ENCODE peak calls at places on chromosomes 4 and X, in six cellular contexts. D, G, Y, L, H and C are unnamed samples.

GRCh38 chr4:25103423-25103822 is 56.8 kb downstream of the SEPSECS start:
- DNase-seq in D (no peak), G (no peak), Y (no peak), L (no peak), H (no peak), C (no peak)

GRCh38 chr4:175805863-175806262 is 6.2 kb downstream of the GPM6A start:
- DNase-seq in D (no peak), G (no peak), Y (no peak), L (no peak), H (no peak), C (no peak)

GRCh38 chr4:139833131-139833930 is 167.7 kb downstream of the MGST2 start:
- DNase-seq in D (no peak), G (peak; percentile 59), Y (peak; percentile 65), L (no peak), H (no peak), C (no peak)

GRCh38 chr4:186144180-186144579 is 39.7 kb downstream of the FAM149A start:
- DNase-seq in D (no peak), G (peak; percentile 69), Y (peak; percentile 53), L (peak; percentile 62), H (peak; percentile 61), C (peak; percentile 16)

GRCh38 chr4:94507708-94508107 is 56.0 kb downstream of the PDLIM5 start:
- DNase-seq in D (peak; percentile 82), G (peak; percentile 94), Y (no peak), L (peak; percentile 62), H (no peak), C (peak; percentile 78)

GRCh38 chr4:25769251-25769650 is 93.5 kb downstream of the SEL1L3 start:
- DNase-seq in D (no peak), G (peak; percentile 35), Y (no peak), L (no peak), H (no peak), C (no peak)

GRCh38 chr4:80309301-80310004 is 26.1 kb upstream of the CFAP299 start:
- DNase-seq in D (no peak), G (peak; percentile 97), Y (no peak), L (no peak), H (no peak), C (peak; percentile 77)

GRCh38 chr4:177250056-177250696 is 59.5 kb upstream of the NEIL3 start:
- DNase-seq in D (peak; percentile 59), G (peak; percentile 79), Y (peak; percentile 84), L (peak; percentile 87), H (no peak), C (peak; percentile 69)

GRCh38 chrX:138534410-138534809 is 177.1 kb downstream of the FGF13 start:
- DNase-seq in D (no peak), G (no peak), Y (no peak), L (no peak), H (no peak), C (no peak)

GRCh38 chr4:186227221-186227620 is at the start of gene KLKB1:
- DNase-seq in D (no peak), G (no peak), Y (no peak), L (peak; percentile 48), H (no peak), C (no peak)

GRCh38 chrX:135086197-135086854 is 34.0 kb downstream of the ETDB start:
- DNase-seq in D (peak; percentile 63), G (peak; percentile 78), Y (peak; percentile 82), L (peak; percentile 80), H (peak; percentile 83), C (peak; percentile 84)

GRCh38 chr4:88147799-88148217 is 10.6 kb downstream of the ABCG2 start:
- DNase-seq in D (no peak), G (no peak), Y (peak; percentile 30), L (peak; percentile 55), H (no peak), C (peak; percentile 31)

GRCh38 chr4:14254806-14255445 is 627.4 kb upstream of the BOD1L1 start:
- DNase-seq in D (no peak), G (no peak), Y (no peak), L (no peak), H (no peak), C (no peak)

GRCh38 chr4:175092114-175092513 is 174.0 kb downstream of the ADAM29 start:
- DNase-seq in D (no peak), G (no peak), Y (no peak), L (no peak), H (no peak), C (no peak)

GRCh38 chr4:72319596-72319995 is 249.4 kb downstream of the ADAMTS3 start:
- DNase-seq in D (no peak), G (peak; percentile 92), Y (no peak), L (no peak), H (no peak), C (peak; percentile 97)

GRCh38 chr4:85175190-85175589 is 208.7 kb upstream of the WDFY3 start:
- DNase-seq in D (no peak), G (no peak), Y (no peak), L (no peak), H (no peak), C (no peak)

GRCh38 chr4:89579776-89580175 is 257.2 kb downstream of the SNCA start:
- DNase-seq in D (no peak), G (no peak), Y (no peak), L (peak; percentile 23), H (no peak), C (no peak)

GRCh38 chr4:11748169-11748872 is 319.6 kb upstream of the HS3ST1 start:
- DNase-seq in D (peak; percentile 83), G (no peak), Y (no peak), L (peak; percentile 53), H (no peak), C (peak; percentile 76)

GRCh38 chr4:16192067-16192466 is 34.2 kb downstream of the TAPT1 start:
- DNase-seq in D (no peak), G (no peak), Y (no peak), L (no peak), H (no peak), C (no peak)

GRCh38 chrX:128781506-128781905 is 729.3 kb upstream of the ACTRT1 start:
- DNase-seq in D (no peak), G (no peak), Y (peak; percentile 59), L (peak; percentile 49), H (peak; percentile 43), C (peak; percentile 46)

GRCh38 chr4:59759082-59759825 is 1440.9 kb upstream of the ADGRL3 start:
- DNase-seq in D (no peak), G (no peak), Y (no peak), L (no peak), H (no peak), C (no peak)

GRCh38 chr4:186017801-186018200 is 51.2 kb upstream of the TLR3 start:
- DNase-seq in D (no peak), G (no peak), Y (no peak), L (no peak), H (no peak), C (no peak)

GRCh38 chr4:185735887-185736286 is 76.1 kb downstream of the SORBS2 start:
- DNase-seq in D (no peak), G (no peak), Y (no peak), L (no peak), H (no peak), C (no peak)

GRCh38 chr4:32662803-32663202 is 1942.6 kb downstream of the PCDH7 start:
- DNase-seq in D (no peak), G (no peak), Y (no peak), L (no peak), H (no peak), C (no peak)

GRCh38 chrX:47885501-47885900 is 48.8 kb downstream of the ZNF81 start:
- DNase-seq in D (no peak), G (no peak), Y (no peak), L (no peak), H (no peak), C (no peak)

GRCh38 chrX:141375011-141375730 is 132.9 kb upstream of the SPANXC start:
- DNase-seq in D (no peak), G (no peak), Y (no peak), L (no peak), H (no peak), C (no peak)

GRCh38 chr4:56240554-56241190 is 146.6 kb downstream of the AASDH start:
- DNase-seq in D (no peak), G (no peak), Y (no peak), L (peak; percentile 48), H (no peak), C (no peak)

GRCh38 chrX:26050099-26050498 is 88.0 kb upstream of the MAGEB18 start:
- DNase-seq in D (no peak), G (no peak), Y (no peak), L (no peak), H (no peak), C (peak; percentile 3)

GRCh38 chr4:53476232-53477037 is 99.0 kb downstream of the FIP1L1 start:
- DNase-seq in D (no peak), G (peak; percentile 99), Y (peak; percentile 27), L (peak; percentile 35), H (no peak), C (peak; percentile 46)

GRCh38 chr4:84492737-84493091 is 6.4 kb downstream of the NKX6-1 start:
- DNase-seq in D (no peak), G (no peak), Y (peak; percentile 49), L (no peak), H (no peak), C (no peak)

GRCh38 chr4:4559596-4559995 is 17.7 kb upstream of the STX18 start:
- DNase-seq in D (no peak), G (peak; percentile 37), Y (no peak), L (no peak), H (no peak), C (peak; percentile 26)

GRCh38 chr4:165458451-165458850 is 79.6 kb downstream of the CPE start:
- DNase-seq in D (no peak), G (peak; percentile 31), Y (no peak), L (no peak), H (no peak), C (no peak)

GRCh38 chr4:165462009-165462408 is 83.2 kb downstream of the CPE start:
- DNase-seq in D (no peak), G (peak; percentile 43), Y (no peak), L (no peak), H (no peak), C (no peak)

GRCh38 chr4:165464338-165464737 is 85.5 kb downstream of the CPE start:
- DNase-seq in D (no peak), G (no peak), Y (no peak), L (no peak), H (no peak), C (no peak)

GRCh38 chr4:165457793-165458192 is 79.0 kb downstream of the CPE start:
- DNase-seq in D (no peak), G (no peak), Y (no peak), L (no peak), H (no peak), C (no peak)

GRCh38 chr4:165461176-165461835 is 82.5 kb downstream of the CPE start:
- DNase-seq in D (no peak), G (peak; percentile 85), Y (no peak), L (peak; percentile 17), H (no peak), C (no peak)
- TF ChIP-seq EZH2phosphoT487 in D (no peak), G (no peak), Y (no peak), L (no peak), H (no peak), C (no peak)

GRCh38 chrX:110723844-110724243 is 71.8 kb downstream of the CHRDL1 start:
- DNase-seq in D (no peak), G (no peak), Y (no peak), L (no peak), H (no peak), C (no peak)
- TF ChIP-seq EZH2phosphoT487 in D (no peak), G (no peak), Y (no peak), L (no peak), H (no peak), C (no peak)

GRCh38 chr4:10015140-10015753 is 6.0 kb downstream of the SLC2A9 start:
- DNase-seq in D (peak; percentile 67), G (peak; percentile 52), Y (peak; percentile 82), L (peak; percentile 58), H (peak; percentile 64), C (peak; percentile 62)
- TF ChIP-seq EZH2phosphoT487 in D (no peak), G (no peak), Y (no peak), L (no peak), H (no peak), C (no peak)

GRCh38 chrX:49308604-49309269 is 5.3 kb downstream of the GAGE10 start:
- DNase-seq in D (no peak), G (peak; percentile 36), Y (no peak), L (no peak), H (no peak), C (no peak)
- TF ChIP-seq EZH2phosphoT487 in D (no peak), G (no peak), Y (no peak), L (no peak), H (no peak), C (no peak)